ENCODE peak calls at places on chromosomes 6 and 20, in nine cellular contexts. W is fibroblast of the aortic adventitia, M is C1 segment of cervical spinal cord, Q is foreskin fibroblast, X is sciatic nerve, J is H4, Z is H7, G is T47D, H is M059J. U is an unnamed sample.

GRCh38 chr20:6057704-6058103 is 3.8 kb upstream of the LRRN4 start:
- DNase-seq in W (no peak), M (no peak), Q (no peak), X (no peak), J (no peak), Z (no peak), G (no peak), H (no peak), U (no peak)

GRCh38 chr20:7264137-7264536 is 496.7 kb downstream of the BMP2 start:
- DNase-seq in W (no peak), M (no peak), Q (no peak), X (no peak), J (no peak), Z (no peak), G (no peak), H (no peak), U (no peak)

GRCh38 chr20:62953167-62953838 is 794 bp downstream of the SLC17A9 start:
- DNase-seq in W (no peak), M (no peak), Q (no peak), X (no peak), J (no peak), Z (peak), G (no peak), H (no peak), U (peak)

GRCh38 chr6:151276112-151276745 is 36.5 kb downstream of the AKAP12 start:
- DNase-seq in W (peak), M (no peak), Q (peak), X (no peak), J (no peak), Z (peak), G (no peak), H (peak), U (no peak)

GRCh38 chr6:39280247-39280731 is 33.9 kb downstream of the KCNK17 start:
- DNase-seq in W (no peak), M (no peak), Q (peak), X (no peak), J (peak), Z (peak), G (no peak), H (peak), U (peak)

GRCh38 chr6:139588734-139589418 is 214.4 kb upstream of the CITED2 start:
- DNase-seq in W (peak), M (no peak), Q (peak), X (no peak), J (peak), Z (no peak), G (no peak), H (peak), U (no peak)

GRCh38 chr6:33728438-33728837 is 16.9 kb upstream of the UQCC2 start:
- DNase-seq in W (no peak), M (no peak), Q (no peak), X (no peak), J (no peak), Z (no peak), G (no peak), H (no peak), U (no peak)

GRCh38 chr6:75230484-75231325 is 12.9 kb downstream of the COX7A2 start:
- DNase-seq in W (peak), M (no peak), Q (no peak), X (no peak), J (peak), Z (peak), G (peak), H (peak), U (no peak)

GRCh38 chr6:95249176-95249575 is 328.2 kb upstream of the MANEA start:
- DNase-seq in W (peak), M (no peak), Q (no peak), X (no peak), J (peak), Z (no peak), G (no peak), H (no peak), U (no peak)

GRCh38 chr6:10084276-10084993 is 330.4 kb downstream of the TFAP2A start:
- DNase-seq in W (no peak), M (no peak), Q (no peak), X (no peak), J (no peak), Z (no peak), G (no peak), H (peak), U (no peak)

GRCh38 chr6:128932061-128932460 is 49.1 kb downstream of the LAMA2 start:
- DNase-seq in W (peak), M (no peak), Q (peak), X (no peak), J (no peak), Z (no peak), G (no peak), H (peak), U (no peak)

GRCh38 chr6:93792751-93793150 is 373.4 kb upstream of the EPHA7 start:
- DNase-seq in W (peak), M (no peak), Q (peak), X (no peak), J (peak), Z (no peak), G (no peak), H (no peak), U (no peak)

GRCh38 chr20:45316150-45317080 is 8.3 kb upstream of the MATN4 start:
- DNase-seq in W (no peak), M (no peak), Q (no peak), X (no peak), J (no peak), Z (no peak), G (no peak), H (no peak), U (no peak)

GRCh38 chr20:57738053-57738452 is 28.2 kb upstream of the PMEPA1 start:
- DNase-seq in W (no peak), M (no peak), Q (no peak), X (no peak), J (no peak), Z (no peak), G (no peak), H (no peak), U (no peak)

GRCh38 chr6:89475106-89475505 is 42.2 kb downstream of the ANKRD6 start:
- DNase-seq in W (peak), M (no peak), Q (no peak), X (no peak), J (no peak), Z (no peak), G (no peak), H (peak), U (no peak)

GRCh38 chr6:36094238-36094637 is 36.1 kb upstream of the MAPK13 start:
- DNase-seq in W (no peak), M (no peak), Q (no peak), X (no peak), J (no peak), Z (no peak), G (no peak), H (no peak), U (no peak)

GRCh38 chr20:33709905-33710541 is 10.1 kb downstream of the PXMP4 start:
- DNase-seq in W (no peak), M (no peak), Q (no peak), X (no peak), J (no peak), Z (peak), G (no peak), H (no peak), U (no peak)

GRCh38 chr6:33392168-33392947 is 735 bp downstream of the KIFC1 start:
- DNase-seq in W (peak), M (no peak), Q (no peak), X (no peak), J (no peak), Z (no peak), G (no peak), H (peak), U (no peak)

GRCh38 chr6:138187156-138187555 is 25.4 kb downstream of the ARFGEF3 start:
- DNase-seq in W (no peak), M (no peak), Q (no peak), X (no peak), J (no peak), Z (no peak), G (no peak), H (no peak), U (no peak)

GRCh38 chr6:44932651-44933091 is 395.5 kb upstream of the RUNX2 start:
- DNase-seq in W (no peak), M (no peak), Q (no peak), X (no peak), J (no peak), Z (no peak), G (no peak), H (no peak), U (no peak)

GRCh38 chr6:72640622-72640930 is 18.7 kb downstream of the KCNQ5 start:
- DNase-seq in W (no peak), M (no peak), Q (no peak), X (no peak), J (no peak), Z (no peak), G (no peak), H (no peak), U (no peak)

GRCh38 chr6:109236140-109237081 is 141.1 kb downstream of the CEP57L1 start:
- DNase-seq in W (no peak), M (no peak), Q (no peak), X (no peak), J (no peak), Z (peak), G (peak), H (no peak), U (peak)

GRCh38 chr6:28401172-28401571 is 1.6 kb upstream of the ZSCAN12 start:
- DNase-seq in W (peak), M (no peak), Q (peak), X (no peak), J (no peak), Z (no peak), G (no peak), H (peak), U (no peak)

GRCh38 chr6:3328796-3329195 is 70.0 kb downstream of the PSMG4 start:
- DNase-seq in W (no peak), M (no peak), Q (no peak), X (peak), J (no peak), Z (no peak), G (no peak), H (no peak), U (no peak)

GRCh38 chr6:132715204-132715603 is 1.3 kb upstream of the VNN1 start:
- DNase-seq in W (peak), M (no peak), Q (peak), X (no peak), J (peak), Z (peak), G (peak), H (peak), U (peak)

GRCh38 chr20:3646067-3646440 is 17.1 kb downstream of the GFRA4 start:
- DNase-seq in W (no peak), M (no peak), Q (no peak), X (no peak), J (no peak), Z (no peak), G (no peak), H (no peak), U (no peak)

GRCh38 chr6:166351715-166352285 is 9.5 kb upstream of the SFT2D1 start:
- DNase-seq in W (no peak), M (no peak), Q (no peak), X (no peak), J (peak), Z (no peak), G (peak), H (peak), U (peak)

GRCh38 chr6:8906699-8907098 is 471.4 kb upstream of the SLC35B3 start:
- DNase-seq in W (no peak), M (no peak), Q (no peak), X (no peak), J (no peak), Z (no peak), G (no peak), H (no peak), U (no peak)

GRCh38 chr6:129007819-129008218 is 124.9 kb downstream of the LAMA2 start:
- DNase-seq in W (no peak), M (no peak), Q (no peak), X (no peak), J (no peak), Z (no peak), G (no peak), H (no peak), U (no peak)

GRCh38 chr20:8434326-8434876 is 302.3 kb downstream of the PLCB1 start:
- DNase-seq in W (peak), M (no peak), Q (no peak), X (no peak), J (no peak), Z (no peak), G (no peak), H (no peak), U (no peak)

GRCh38 chr6:149037026-149037734 is 280.3 kb upstream of the TAB2 start:
- DNase-seq in W (no peak), M (no peak), Q (peak), X (no peak), J (no peak), Z (peak), G (no peak), H (no peak), U (no peak)

GRCh38 chr6:157235600-157236039 is 87.7 kb downstream of the TMEM242 start:
- DNase-seq in W (peak), M (no peak), Q (peak), X (no peak), J (no peak), Z (peak), G (no peak), H (peak), U (peak)

GRCh38 chr6:146470091-146470770 is 73.4 kb upstream of the RAB32 start:
- DNase-seq in W (no peak), M (no peak), Q (no peak), X (no peak), J (no peak), Z (no peak), G (no peak), H (no peak), U (no peak)

GRCh38 chr20:41340327-41341055 is at the start of gene LPIN3:
- DNase-seq in W (peak), M (no peak), Q (peak), X (peak), J (peak), Z (peak), G (peak), H (peak), U (peak)

GRCh38 chr6:95545226-95545625 is 32.1 kb upstream of the MANEA start:
- DNase-seq in W (no peak), M (no peak), Q (no peak), X (no peak), J (no peak), Z (no peak), G (no peak), H (no peak), U (no peak)

GRCh38 chr6:16972535-16972934 is 129.3 kb upstream of the STMND1 start:
- DNase-seq in W (no peak), M (no peak), Q (no peak), X (no peak), J (no peak), Z (no peak), G (no peak), H (no peak), U (no peak)

GRCh38 chr20:41167118-41167470 is 29.8 kb downstream of the PLCG1 start:
- DNase-seq in W (no peak), M (no peak), Q (no peak), X (no peak), J (no peak), Z (no peak), G (no peak), H (no peak), U (no peak)

U was measured in mucosa of descending colon.